ENCODE peak calls at places on chromosomes 5 and 9, in five cellular contexts. Y is HCT116, A is GM12878, W is K562, I is HepG2. P is an unnamed sample.
A peak's percentile ranks its signal among the peaks of the same experiment; 100 is the strongest.

GRCh38 chr5:92836861-92837755 is 743.9 kb downstream of the NR2F1-AS1 start:
- DNase-seq in Y (no peak), A (no peak), I (no peak), W (no peak), P (no peak)

GRCh38 chr5:93600409-93601052 is 17.5 kb downstream of the NR2F1 start:
- DNase-seq in I (no peak), W (no peak), A (no peak), Y (no peak), P (no peak)

GRCh38 chr5:95715799-95716461 is 15.2 kb upstream of the RHOBTB3 start:
- DNase-seq in A (no peak), Y (peak; percentile 63), I (no peak), W (no peak), P (no peak)

GRCh38 chr9:121929893-121930875 is 162.9 kb downstream of the TTLL11 start:
- DNase-seq in A (peak; percentile 3), W (peak; percentile 22), Y (peak; percentile 10), I (peak; percentile 5), P (peak; percentile 63)

GRCh38 chr9:114507726-114508125 is 2.5 kb upstream of the WHRN start:
- DNase-seq in W (peak; percentile 52), Y (no peak), I (peak; percentile 24), A (no peak), P (no peak)

GRCh38 chr5:170542691-170543275 is 39.0 kb downstream of the KCNIP1 start:
- DNase-seq in I (no peak), W (no peak), A (no peak), Y (no peak), P (no peak)

GRCh38 chr9:135070198-135070951 is 17.1 kb upstream of the OLFM1 start:
- DNase-seq in I (no peak), W (no peak), Y (no peak), A (no peak), P (no peak)

GRCh38 chr5:151696470-151697061 is 9.9 kb upstream of the SPARC start:
- DNase-seq in A (no peak), W (no peak), I (no peak), Y (no peak), P (peak; percentile 60)

GRCh38 chr5:35488786-35489185 is 128.9 kb upstream of the SPEF2 start:
- DNase-seq in A (no peak), I (no peak), W (no peak), Y (no peak), P (no peak)

GRCh38 chr9:3277200-3277599 is 248.6 kb downstream of the RFX3 start:
- DNase-seq in W (no peak), Y (no peak), I (no peak), A (no peak), P (no peak)

GRCh38 chr9:76218868-76219462 is 175.3 kb downstream of the RFK start:
- DNase-seq in Y (no peak), W (no peak), I (no peak), A (no peak), P (no peak)

GRCh38 chr5:59380350-59380951 is 513.1 kb downstream of the PDE4D start:
- DNase-seq in A (peak; percentile 76), W (peak; percentile 13), I (peak; percentile 50), Y (peak; percentile 37), P (no peak)

GRCh38 chr5:141155540-141156374 is 5.9 kb downstream of the PCDHB6 start:
- DNase-seq in Y (no peak), W (peak; percentile 7), I (no peak), A (no peak), P (peak; percentile 67)

GRCh38 chr9:11471321-11471720 is 858.5 kb upstream of the PTPRD start:
- DNase-seq in I (no peak), A (no peak), W (no peak), Y (no peak), P (no peak)

GRCh38 chr9:6226696-6227095 is 11.1 kb downstream of the IL33 start:
- DNase-seq in A (no peak), I (no peak), W (no peak), Y (no peak), P (no peak)

GRCh38 chr5:136249678-136250266 is 56.8 kb upstream of the SMIM32 start:
- DNase-seq in A (no peak), W (peak; percentile 67), I (peak; percentile 47), Y (peak; percentile 54), P (peak; percentile 33)

GRCh38 chr5:93428868-93429267 is 152.2 kb downstream of the NR2F1-AS1 start:
- DNase-seq in Y (no peak), W (no peak), A (no peak), I (no peak), P (no peak)

GRCh38 chr5:63963080-63963735 is 963 bp upstream of the HTR1A start:
- DNase-seq in I (peak; percentile 56), A (peak; percentile 1), Y (peak; percentile 19), W (peak; percentile 64), P (peak; percentile 75)

GRCh38 chr9:98764351-98764750 is 32.0 kb downstream of the ANKS6 start:
- DNase-seq in I (no peak), A (no peak), W (no peak), Y (no peak), P (no peak)

GRCh38 chr9:18720691-18721090 is 246.7 kb downstream of the ADAMTSL1 start:
- DNase-seq in Y (no peak), W (no peak), I (no peak), A (no peak), P (no peak)

GRCh38 chr5:42387563-42387962 is 35.7 kb upstream of the GHR start:
- DNase-seq in W (no peak), Y (no peak), A (no peak), I (no peak), P (no peak)

GRCh38 chr5:150484964-150485769 is 22.8 kb upstream of the NDST1 start:
- DNase-seq in Y (no peak), W (no peak), A (no peak), I (peak; percentile 39), P (no peak)

DNA sequence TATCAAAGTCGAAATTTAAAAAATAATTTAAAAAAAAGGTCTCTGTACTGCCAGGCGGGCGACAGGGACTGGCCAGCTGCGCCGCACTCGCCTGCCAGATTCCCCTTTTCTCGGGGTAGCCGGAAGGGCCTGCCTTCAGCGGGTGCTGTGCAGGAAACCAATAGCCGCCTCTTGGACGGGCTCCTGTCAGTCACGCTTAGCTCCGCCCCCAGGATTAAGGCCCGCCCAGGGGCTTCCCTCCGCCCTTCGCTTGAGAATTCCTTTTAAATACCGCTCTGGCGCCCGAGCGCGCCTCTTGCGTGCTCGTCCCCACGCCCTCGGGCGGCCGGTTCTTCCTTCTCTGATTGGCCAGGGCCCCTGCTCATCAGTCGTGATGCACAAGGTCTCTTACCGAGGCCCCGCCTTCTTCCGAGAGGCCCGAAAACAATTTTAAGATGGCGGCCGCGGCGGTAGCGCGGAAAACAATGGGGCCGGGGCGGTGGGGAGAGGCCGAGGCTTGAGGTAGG is at the start of gene MAML1:
- DNase-seq in I (peak; percentile 99), Y (peak; percentile 99), A (peak; percentile 98), W (peak; percentile 100), P (peak; percentile 99)
- TF ChIP-seq POLR2A in I (peak; percentile 51), Y (peak; percentile 82), A (peak; percentile 83), W (peak; percentile 81), P (peak; percentile 85)

GRCh38 chr5:2277886-2278285 is 395.2 kb upstream of the IRX4 start:
- DNase-seq in A (no peak), I (no peak), Y (no peak), W (no peak), P (no peak)
- TF ChIP-seq JUND in A (no peak), I (no peak), Y (no peak), W (no peak), P (no peak)

GRCh38 chr5:88140863-88141694 is 127.6 kb downstream of the TMEM161B start:
- DNase-seq in A (peak; percentile 8), W (peak; percentile 96), Y (peak; percentile 93), I (peak; percentile 93), P (peak; percentile 99)
- TF ChIP-seq POLR2A in A (no peak), W (no peak), Y (no peak), I (no peak), P (no peak)

GRCh38 chr5:159805021-159805420 is 111.3 kb upstream of the ADRA1B start:
- DNase-seq in Y (no peak), A (no peak), I (no peak), W (no peak), P (no peak)
- TF ChIP-seq JUND in Y (no peak), A (no peak), I (no peak), W (no peak), P (no peak)

DNA sequence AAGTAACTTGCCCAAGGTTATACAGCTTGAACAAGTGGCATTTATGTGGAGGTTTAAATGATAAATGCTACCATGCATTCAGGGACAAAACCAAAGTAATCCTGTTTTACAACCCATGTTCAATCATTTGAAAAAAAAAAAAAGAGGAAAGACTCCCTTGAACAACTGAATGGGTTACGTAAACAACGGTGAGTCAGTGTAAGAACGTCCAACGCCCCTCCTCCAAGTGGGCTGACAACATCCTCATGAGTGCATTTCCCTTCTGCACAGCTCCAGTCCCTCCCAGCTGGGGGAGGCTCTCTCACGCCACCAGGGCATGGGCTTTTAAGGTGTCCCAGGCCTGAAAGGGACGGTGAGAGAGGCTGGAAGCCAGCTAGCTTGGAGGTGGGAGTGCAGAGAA is 90.0 kb downstream of the PRRT1B start:
- DNase-seq in W (peak; percentile 93), A (no peak), I (peak; percentile 80), Y (peak; percentile 71), P (no peak)
- TF ChIP-seq POLR2A in W (no peak), A (no peak), I (no peak), Y (no peak), P (no peak)

DNA sequence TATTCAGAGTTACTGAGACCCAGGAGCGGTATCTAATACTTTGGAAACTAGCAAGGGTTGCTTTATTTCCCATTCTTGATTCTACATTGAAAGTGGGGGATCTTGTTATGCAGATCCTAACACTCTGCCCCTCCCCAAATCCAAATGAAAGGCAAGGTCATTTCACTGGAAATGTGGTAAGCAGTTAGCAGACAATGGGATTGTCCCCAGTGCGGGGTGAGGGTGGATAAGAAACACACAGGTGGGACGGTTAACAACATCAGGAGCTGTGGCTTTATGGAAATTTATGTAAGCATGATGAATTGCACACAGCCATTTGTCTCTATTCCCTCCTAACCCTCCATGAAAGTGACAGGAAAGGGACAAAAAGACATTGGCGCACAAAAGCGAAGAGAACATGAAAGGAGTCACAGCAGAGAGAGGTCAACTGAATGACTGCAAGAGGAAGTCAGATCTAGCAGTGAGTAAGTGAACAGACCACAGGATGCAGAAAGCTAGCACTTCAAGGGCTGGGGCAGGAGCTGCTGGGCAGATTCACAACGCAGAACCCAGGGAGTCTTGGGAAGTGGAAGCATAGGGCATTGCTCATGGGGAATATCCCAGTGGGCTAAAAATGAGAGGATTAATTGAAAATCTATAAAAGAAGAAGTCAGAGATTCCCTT is 184.4 kb downstream of the HSD17B3 start:
- DNase-seq in I (no peak), Y (no peak), W (no peak), A (no peak), P (no peak)
- TF ChIP-seq JUND in I (no peak), Y (no peak), W (no peak), A (no peak), P (no peak)

DNA sequence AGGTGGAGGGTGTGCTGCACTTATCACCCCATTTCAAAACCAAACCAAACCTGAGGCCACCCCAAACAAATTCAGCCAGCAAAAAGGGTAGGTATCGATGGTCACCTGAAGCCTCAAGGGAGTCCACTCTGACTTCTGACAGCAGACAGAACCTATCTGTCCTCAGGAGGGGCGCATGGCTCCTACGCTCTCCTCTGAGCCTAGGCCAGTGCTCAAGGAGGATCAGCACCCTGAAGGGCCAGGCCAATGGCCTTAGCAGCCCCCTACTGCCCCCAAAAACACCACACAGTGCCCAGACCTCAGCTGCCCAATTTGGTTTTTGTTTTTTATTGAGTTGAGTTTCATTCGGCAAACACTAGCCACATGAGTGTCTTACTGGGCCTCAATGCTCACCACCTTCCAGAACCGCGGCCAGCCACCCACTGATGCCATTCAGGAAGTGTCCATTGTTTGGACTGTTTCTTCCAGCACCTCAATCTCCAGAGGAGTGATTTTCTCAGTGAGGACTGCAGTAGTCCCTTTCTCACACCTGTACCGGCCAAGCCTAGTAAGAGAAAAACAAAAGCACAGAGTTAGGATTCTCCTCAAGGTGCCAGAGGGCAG is 62.0 kb downstream of the PSMB7 start:
- DNase-seq in W (no peak), A (no peak), I (no peak), Y (no peak), P (no peak)
- TF ChIP-seq POLR2A in W (peak; percentile 7), A (peak; percentile 66), I (peak; percentile 28), Y (no peak), P (no peak)